ENCODE peak calls at places on chromosomes 3 and 15, in four cellular contexts. K is heart right ventricle, W is neural crest cell, O is cardiac muscle cell. F is an unnamed sample.

GRCh38 chr15:99455796-99456160 is 110.0 kb upstream of the MEF2A start:
- DNase-seq in K (no peak), W (no peak), O (no peak), F (no peak)

GRCh38 chr3:42014443-42014945 is 52.6 kb upstream of the ULK4 start:
- DNase-seq in K (no peak), W (no peak), O (no peak), F (no peak)

GRCh38 chr3:114221165-114221880 is 16.1 kb downstream of the ZNF80 start:
- DNase-seq in K (no peak), W (no peak), O (peak; percentile 95), F (no peak)

GRCh38 chr3:177357352-177358084 is 160.2 kb upstream of the TBL1XR1 start:
- DNase-seq in K (no peak), W (no peak), O (peak; percentile 84), F (no peak)

GRCh38 chr15:29870495-29871151 is 48.4 kb upstream of the TJP1 start:
- DNase-seq in K (peak; percentile 61), W (peak; percentile 31), O (peak; percentile 11), F (no peak)

GRCh38 chr3:80060664-80061063 is 292.9 kb upstream of the ROBO1 start:
- DNase-seq in K (no peak), W (no peak), O (peak; percentile 20), F (no peak)

GRCh38 chr3:67655364-67656121 is 1.1 kb upstream of the SUCLG2 start:
- DNase-seq in K (peak; percentile 11), W (no peak), O (no peak), F (no peak)

GRCh38 chr3:71951842-71952241 is 166.9 kb upstream of the PROK2 start:
- DNase-seq in K (no peak), W (no peak), O (no peak), F (no peak)

GRCh38 chr15:54840999-54841398 is 355.7 kb downstream of the RSL24D1 start:
- DNase-seq in K (no peak), W (no peak), O (no peak), F (peak; percentile 59)

GRCh38 chr15:27937873-27938272 is 161.2 kb downstream of the OCA2 start:
- DNase-seq in K (no peak), W (no peak), O (no peak), F (no peak)

GRCh38 chr3:16319307-16319706 is 54.3 kb downstream of the OXNAD1 start:
- DNase-seq in K (no peak), W (no peak), O (no peak), F (peak; percentile 67)

GRCh38 chr3:166100710-166101109 is 263.5 kb upstream of the BCHE start:
- DNase-seq in K (no peak), W (no peak), O (no peak), F (no peak)

GRCh38 chr15:51907136-51907862 is 64.3 kb downstream of the LEO1 start:
- DNase-seq in K (no peak), W (no peak), O (no peak), F (no peak)

GRCh38 chr15:63263519-63263918 is 13.9 kb upstream of the APH1B start:
- DNase-seq in K (no peak), W (no peak), O (no peak), F (no peak)

GRCh38 chr3:120506828-120507774 is 56.3 kb upstream of the FSTL1 start:
- DNase-seq in K (no peak), W (no peak), O (peak; percentile 70), F (peak; percentile 39)

GRCh38 chr3:37993811-37994638 is 3.4 kb downstream of the VILL start:
- DNase-seq in K (peak; percentile 76), W (no peak), O (peak; percentile 93), F (peak; percentile 60)

GRCh38 chr3:162938073-162938472 is 1441.5 kb downstream of the OTOL1 start:
- DNase-seq in K (no peak), W (no peak), O (no peak), F (no peak)

GRCh38 chr3:143810866-143811265 is 37.4 kb downstream of the SLC9A9 start:
- DNase-seq in K (no peak), W (no peak), O (no peak), F (no peak)

GRCh38 chr15:65334586-65335231 is 30.2 kb downstream of the RNU5B-1 start:
- DNase-seq in K (no peak), W (no peak), O (no peak), F (no peak)

GRCh38 chr3:190533511-190534282 is 19.8 kb downstream of the IL1RAP start:
- DNase-seq in K (peak; percentile 49), W (no peak), O (peak; percentile 97), F (no peak)

GRCh38 chr15:44598892-44599291 is 61.9 kb downstream of the EIF3J start:
- DNase-seq in K (no peak), W (no peak), O (peak; percentile 88), F (no peak)

GRCh38 chr15:62506217-62506805 is 341.2 kb upstream of the C2CD4B start:
- DNase-seq in K (no peak), W (no peak), O (peak; percentile 80), F (no peak)

GRCh38 chr3:134462236-134463059 is 23.3 kb downstream of the ANAPC13 start:
- DNase-seq in K (no peak), W (no peak), O (peak; percentile 64), F (no peak)

GRCh38 chr3:59605944-59606534 is 556.2 kb upstream of the CFAP20DC start:
- DNase-seq in K (no peak), W (no peak), O (no peak), F (no peak)

F was measured in WTC11.